ENCODE peak calls at places on chromosomes 5 and 9, in four cellular contexts. Y is brain microvascular endothelial cell, U is uterus, M is mammary epithelial cell. G is an unnamed sample.

GRCh38 chr5:178561746-178562264 is 28.4 kb downstream of the COL23A1 start:
- DNase-seq in U (no peak), M (no peak), Y (no peak), G (no peak)

GRCh38 chr9:126379661-126380365 is 53.2 kb downstream of the MVB12B start:
- DNase-seq in U (no peak), Y (no peak), M (peak; percentile 70), G (no peak)

GRCh38 chr5:136062563-136063274 is 33.9 kb downstream of the TGFBI start:
- DNase-seq in U (no peak), Y (no peak), M (peak; percentile 53), G (no peak)

GRCh38 chr5:172115541-172115982 is 72.5 kb downstream of the STK10 start:
- DNase-seq in M (no peak), U (no peak), Y (no peak), G (no peak)

GRCh38 chr9:109206670-109207069 is 39.6 kb upstream of the FRRS1L start:
- DNase-seq in M (no peak), U (no peak), Y (no peak), G (no peak)

GRCh38 chr5:126348855-126349635 is 74.2 kb upstream of the GRAMD2B start:
- DNase-seq in U (no peak), M (no peak), Y (no peak), G (no peak)

GRCh38 chr9:99377790-99378775 is 156.0 kb downstream of the SEC61B start:
- DNase-seq in Y (peak; percentile 36), U (no peak), M (no peak), G (no peak)

GRCh38 chr9:526904-527591 is 312.4 kb downstream of the DOCK8 start:
- DNase-seq in M (no peak), Y (no peak), U (no peak), G (no peak)

GRCh38 chr5:73825736-73826135 is 199.7 kb downstream of the ARHGEF28 start:
- DNase-seq in Y (no peak), M (no peak), U (no peak), G (no peak)

GRCh38 chr5:103079796-103080195 is 40.1 kb downstream of the GIN1 start:
- DNase-seq in M (no peak), U (no peak), Y (no peak), G (no peak)

GRCh38 chr5:102796481-102796880 is 41.4 kb downstream of the PAM start:
- DNase-seq in M (no peak), Y (no peak), U (no peak), G (no peak)

GRCh38 chr9:113957778-113958430 is 81.8 kb downstream of the ZNF618 start:
- DNase-seq in U (no peak), M (peak; percentile 75), Y (peak; percentile 85), G (peak; percentile 53)

GRCh38 chr5:80141147-80141671 is 106.1 kb downstream of the THBS4 start:
- DNase-seq in U (peak; percentile 85), M (no peak), Y (peak; percentile 16), G (no peak)

GRCh38 chr9:114156658-114157421 is 1.5 kb downstream of the COL27A1 start:
- DNase-seq in Y (peak; percentile 74), M (peak; percentile 63), U (peak; percentile 80), G (no peak)

GRCh38 chr5:77423022-77423750 is 68.9 kb downstream of the WDR41 start:
- DNase-seq in U (no peak), Y (no peak), M (no peak), G (no peak)

GRCh38 chr9:101026824-101027223 is 1.7 kb upstream of the PLPPR1 start:
- DNase-seq in U (no peak), M (no peak), Y (no peak), G (no peak)

GRCh38 chr9:13615660-13616615 is 336.4 kb upstream of the MPDZ start:
- DNase-seq in Y (no peak), M (no peak), U (no peak), G (no peak)

GRCh38 chr5:78628260-78629024 is 20.1 kb downstream of the LHFPL2 start:
- DNase-seq in U (no peak), M (no peak), Y (no peak), G (no peak)

GRCh38 chr9:111831371-111832108 is 36.8 kb upstream of the SHOC1 start:
- DNase-seq in M (peak; percentile 85), U (no peak), Y (peak; percentile 52), G (no peak)

GRCh38 chr9:111825468-111826145 is 30.9 kb upstream of the SHOC1 start:
- DNase-seq in Y (peak; percentile 52), M (peak; percentile 72), U (no peak), G (no peak)

GRCh38 chr9:111832428-111832827 is 37.7 kb upstream of the SHOC1 start:
- DNase-seq in M (no peak), U (no peak), Y (no peak), G (no peak)

GRCh38 chr9:111833941-111834340 is 39.2 kb upstream of the SHOC1 start:
- DNase-seq in M (peak; percentile 72), Y (peak; percentile 52), U (no peak), G (no peak)

DNA sequence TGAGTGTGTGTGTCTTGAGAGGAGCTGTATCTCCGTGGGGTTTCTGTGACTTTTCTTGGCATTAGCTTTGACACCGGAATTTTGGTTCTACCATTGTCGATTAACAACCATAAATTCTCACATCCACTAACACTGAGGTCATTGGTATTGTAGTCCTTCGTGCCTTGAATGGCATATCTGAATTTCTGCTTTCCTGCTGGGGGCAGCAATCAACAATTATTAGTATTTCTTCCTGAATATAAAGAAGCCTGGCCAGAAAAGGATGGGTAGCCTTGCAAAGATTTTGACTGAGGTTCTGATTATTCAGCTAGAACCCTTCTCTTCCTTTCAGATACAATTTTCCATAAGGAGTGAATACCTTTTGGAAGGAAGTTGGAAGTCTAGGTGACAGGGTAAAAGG is 33.5 kb upstream of the SHOC1 start:
- DNase-seq in M (no peak), Y (no peak), U (no peak), G (no peak)
- TF ChIP-seq CTCF in M (no peak), Y (peak; percentile 23), U (peak; percentile 14), G (no peak)

GRCh38 chr9:136995772-136996308 is 528 bp downstream of the CLIC3 start:
- DNase-seq in Y (no peak), M (no peak), U (no peak), G (no peak)
- H3K4me3 ChIP-seq in Y (peak overlapping the region; percentile 6), M (peak overlapping the region; percentile 45), U (no peak overlapping the region), G (no peak overlapping the region)

GRCh38 chr5:26569929-26570258 is 468.5 kb downstream of the CDH9 start:
- DNase-seq in M (no peak), Y (no peak), U (no peak), G (no peak)
- H3K36me3 ChIP-seq in M (no peaks in the 10 kb centered on the region), Y (no peaks in the 10 kb centered on the region), U (no peaks in the 10 kb centered on the region), G (no peaks in the 10 kb centered on the region)

GRCh38 chr5:125298711-125299379 is 552.4 kb upstream of the ZNF608 start:
- DNase-seq in U (no peak), M (peak; percentile 0), Y (no peak), G (no peak)
- TF ChIP-seq CTCF in U (no peak), M (no peak), Y (no peak), G (no peak)

DNA sequence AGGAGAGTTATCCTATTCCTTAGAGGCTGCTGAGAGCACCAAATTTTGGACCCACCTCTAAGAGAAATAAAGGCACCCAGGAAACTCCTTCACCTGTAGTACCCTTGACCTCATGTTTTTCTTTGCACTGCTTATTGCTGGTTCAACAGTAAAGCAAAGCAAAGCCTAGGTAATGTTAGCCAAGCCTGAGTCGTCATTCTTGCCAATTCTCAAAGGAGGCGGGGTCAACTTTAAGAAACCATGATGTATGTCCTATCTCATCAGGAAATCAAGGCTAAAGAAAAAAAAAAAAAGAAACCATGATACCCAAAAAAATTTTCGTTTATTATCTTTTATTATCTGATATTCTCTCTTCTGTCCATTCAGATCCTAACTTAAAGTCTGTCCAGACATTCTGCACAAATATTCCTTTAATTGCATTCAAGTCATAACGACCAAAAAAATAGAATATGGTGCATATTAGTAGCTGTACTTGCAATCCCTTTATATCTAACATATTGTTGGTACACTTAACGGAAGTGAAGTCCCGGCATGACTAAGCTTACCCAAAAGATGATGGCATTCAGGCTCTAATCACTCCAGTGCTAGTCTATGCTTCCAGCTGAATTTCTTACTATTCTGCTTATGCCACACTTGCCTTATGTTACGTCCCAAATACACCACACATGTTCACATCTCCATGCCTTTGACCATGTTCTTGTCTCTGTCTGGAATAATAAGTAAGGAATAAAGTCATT is 1.8 kb downstream of the AUH start:
- DNase-seq in U (no peak), M (no peak), Y (no peak), G (no peak)
- H3K4me3 ChIP-seq in U (no peak overlapping the region), M (peak overlapping the region; percentile 1), Y (no peak overlapping the region), G (no peak overlapping the region)

GRCh38 chr5:10745133-10745532 is 15.9 kb downstream of the DAP start:
- DNase-seq in Y (no peak), U (no peak), M (no peak), G (no peak)
- H3K36me3 ChIP-seq in Y (peaks cover 51% of the 10 kb centered on the region), U (no peaks in the 10 kb centered on the region), M (peaks cover 9% of the 10 kb centered on the region), G (peaks cover 1% of the 10 kb centered on the region)

GRCh38 chr9:124778575-124779367 is 1.8 kb downstream of the OLFML2A start:
- DNase-seq in U (peak; percentile 11), M (no peak), Y (no peak), G (no peak)

GRCh38 chr9:124779368-124780059 is 2.6 kb downstream of the OLFML2A start:
- DNase-seq in Y (peak; percentile 93), U (peak; percentile 59), M (peak; percentile 90), G (peak; percentile 87)

GRCh38 chr9:124776613-124776951 is 351 bp upstream of the OLFML2A start:
- DNase-seq in Y (no peak), U (no peak), M (no peak), G (no peak)

GRCh38 chr9:124774131-124774978 is 2.6 kb upstream of the OLFML2A start:
- DNase-seq in M (peak; percentile 61), Y (peak; percentile 73), U (peak; percentile 84), G (no peak)

DNA sequence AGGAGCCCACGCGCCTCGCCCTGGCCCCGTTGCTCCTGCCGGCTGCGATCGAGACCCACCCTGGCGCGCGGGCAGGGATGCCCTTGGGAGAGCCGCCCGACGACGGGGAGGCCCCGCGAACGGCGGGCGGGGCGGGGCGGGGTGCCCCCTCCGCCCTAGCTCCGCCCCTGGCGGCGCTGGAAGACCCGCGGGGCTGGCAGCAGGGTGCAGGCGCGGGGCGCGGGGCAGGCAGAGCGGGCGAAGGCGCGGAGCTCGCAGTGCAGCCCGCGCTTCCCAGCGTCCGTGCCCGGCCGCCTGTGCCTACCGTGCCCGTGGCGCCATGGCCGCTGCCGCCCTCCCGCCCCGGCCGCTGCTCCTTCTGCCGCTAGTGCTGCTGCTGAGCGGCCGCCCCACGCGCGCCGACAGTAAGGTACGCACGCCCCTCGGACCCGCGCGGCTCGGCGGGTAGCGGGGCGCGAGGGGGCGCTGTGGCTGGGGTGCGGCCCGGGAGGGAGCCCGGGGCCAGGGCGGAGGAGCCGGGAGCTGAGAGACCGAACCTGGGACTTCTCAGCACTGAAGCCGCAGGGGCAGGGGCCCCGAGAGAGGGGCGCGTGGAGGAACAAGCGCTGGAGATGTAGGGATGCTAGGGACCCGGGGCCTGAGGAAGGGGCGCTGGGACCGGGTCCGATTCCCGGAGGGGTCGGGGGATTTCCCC is at the start of gene OLFML2A:
- DNase-seq in Y (no peak), U (peak; percentile 39), M (no peak), G (no peak)
- TF ChIP-seq CTCF in Y (no peak), U (peak; percentile 59), M (no peak), G (peak; percentile 5)

GRCh38 chr5:128597151-128597550 is 59.1 kb upstream of the FBN2 start:
- DNase-seq in U (no peak), Y (no peak), M (no peak), G (peak; percentile 12)
- H3K4me3 ChIP-seq in U (no peak overlapping the region), Y (no peak overlapping the region), M (no peak overlapping the region), G (no peak overlapping the region)

G was measured in kidney epithelial cell.